ENCODE peak calls at places on chromosome 16, in five cellular contexts. F is K562, E is GM12878, Y is HepG2, V is A549. X is an unnamed sample.
A peak's percentile ranks its signal among the peaks of the same experiment; 100 is the strongest.

GRCh38 chr16:76450890-76451289 is 173.7 kb downstream of the CNTNAP4 start:
- ATAC-seq in F (no peak), E (no peak), Y (no peak), V (no peak), X (no peak)

GRCh38 chr16:84976644-84977400 is 34.5 kb downstream of the ZDHHC7 start:
- ATAC-seq in F (no peak), E (no peak), Y (peak; percentile 95), V (no peak), X (no peak)

GRCh38 chr16:46743232-46743719 is 4.9 kb downstream of the MYLK3 start:
- ATAC-seq in F (peak; percentile 76), E (peak; percentile 71), Y (peak; percentile 31), V (peak; percentile 42), X (peak; percentile 41)

GRCh38 chr16:68668266-68668665 is 23.2 kb downstream of the CDH3 start:
- ATAC-seq in F (no peak), E (peak; percentile 89), Y (no peak), V (no peak), X (no peak)

GRCh38 chr16:29789775-29790182 is 772 bp upstream of the KIF22 start:
- ATAC-seq in F (peak; percentile 13), E (peak; percentile 23), Y (peak; percentile 32), V (peak; percentile 39), X (no peak)

GRCh38 chr16:85522842-85523601 is 90.1 kb upstream of the GSE1 start:
- ATAC-seq in F (peak; percentile 42), E (no peak), Y (no peak), V (peak; percentile 50), X (peak; percentile 38)

GRCh38 chr16:88991813-88992350 is 14.9 kb upstream of the CBFA2T3 start:
- ATAC-seq in F (peak; percentile 25), E (no peak), Y (no peak), V (no peak), X (no peak)

GRCh38 chr16:87581867-87582220 is 20.5 kb upstream of the JPH3 start:
- ATAC-seq in F (peak; percentile 88), E (no peak), Y (peak; percentile 60), V (peak; percentile 92), X (peak; percentile 95)

GRCh38 chr16:49463529-49463928 is 89.9 kb downstream of the C16orf78 start:
- ATAC-seq in F (no peak), E (peak; percentile 87), Y (no peak), V (no peak), X (no peak)

GRCh38 chr16:85042126-85042525 is 14.5 kb downstream of the KIAA0513 start:
- ATAC-seq in F (no peak), E (no peak), Y (no peak), V (no peak), X (no peak)

GRCh38 chr16:19430345-19430744 is 12.7 kb downstream of the TMC5 start:
- ATAC-seq in F (no peak), E (no peak), Y (no peak), V (no peak), X (no peak)

GRCh38 chr16:85698459-85699223 is 9.9 kb upstream of the GINS2 start:
- ATAC-seq in F (peak; percentile 90), E (no peak), Y (no peak), V (no peak), X (no peak)

GRCh38 chr16:23608194-23608593 is 12.1 kb upstream of the NDUFAB1 start:
- ATAC-seq in F (no peak), E (no peak), Y (no peak), V (peak; percentile 82), X (no peak)

GRCh38 chr16:74730049-74730683 is 29.5 kb upstream of the MLKL start:
- ATAC-seq in F (peak; percentile 25), E (no peak), Y (no peak), V (peak; percentile 48), X (no peak)

GRCh38 chr16:65745-66144 is 6.7 kb downstream of the RHBDF1 start:
- ATAC-seq in F (peak; percentile 94), E (peak; percentile 96), Y (peak; percentile 82), V (peak; percentile 89), X (peak; percentile 60)

GRCh38 chr16:88045820-88046303 is 94.6 kb downstream of the BANP start:
- ATAC-seq in F (no peak), E (peak; percentile 87), Y (no peak), V (no peak), X (no peak)

GRCh38 chr16:88639231-88640038 is 1.1 kb downstream of the IL17C start:
- ATAC-seq in F (peak; percentile 44), E (peak; percentile 23), Y (peak; percentile 74), V (peak; percentile 42), X (peak; percentile 8)

GRCh38 chr16:23323224-23324030 is 21.3 kb downstream of the SCNN1B start:
- ATAC-seq in F (no peak), E (peak; percentile 91), Y (no peak), V (no peak), X (no peak)

GRCh38 chr16:81842564-81843242 is 63.6 kb downstream of the PLCG2 start:
- ATAC-seq in F (peak; percentile 48), E (peak; percentile 47), Y (no peak), V (no peak), X (no peak)
- H3K4me1 ChIP-seq in F (no peaks in the 10 kb centered on the region), E (peaks cover 53% of the 10 kb centered on the region), Y (no peaks in the 10 kb centered on the region), V (peaks cover 6% of the 10 kb centered on the region), X (no peaks in the 10 kb centered on the region)

GRCh38 chr16:56066617-56067016 is 124.7 kb upstream of the GNAO1 start:
- ATAC-seq in F (no peak), E (no peak), Y (no peak), V (no peak), X (no peak)
- TF ChIP-seq POLR2A in F (no peak), E (no peak), Y (no peak), V (no peak), X (no peak)

GRCh38 chr16:67173808-67174705 is 3.7 kb downstream of the NOL3 start:
- ATAC-seq in F (no peak), E (peak; percentile 70), Y (peak; percentile 82), V (peak; percentile 82), X (peak; percentile 81)
- TF ChIP-seq EP300 in F (no peak), E (no peak), Y (no peak), V (no peak), X (no peak)

GRCh38 chr16:31130336-31130812 is 5.2 kb downstream of the PRSS8 start:
- ATAC-seq in F (no peak), E (no peak), Y (no peak), V (no peak), X (no peak)
- H3K4me1 ChIP-seq in F (peaks cover 84% of the 10 kb centered on the region), E (no peaks in the 10 kb centered on the region), Y (peaks cover 18% of the 10 kb centered on the region), V (peaks cover 14% of the 10 kb centered on the region), X (peaks cover 22% of the 10 kb centered on the region)

X was measured in gastroesophageal sphincter.